ENCODE peak calls at places on chromosome 6, in five cellular contexts. U is lower lobe of right lung, X is mesenchymal stem cell, Z is HCT116, G is PC-3. M is an unnamed sample. For H3K36me3 and H3K9me3, the result is how much of the 10 kb centered on the place peaks cover.

GRCh38 chr6:137237413-137238170 is 18.4 kb upstream of the IFNGR1 start:
- DNase-seq in U (no peak), X (peak), Z (no peak), G (peak), M (no peak)

GRCh38 chr6:128759447-128759846 is 123.5 kb upstream of the LAMA2 start:
- DNase-seq in U (no peak), X (no peak), Z (no peak), G (no peak), M (no peak)

GRCh38 chr6:102813489-102814275 is 1420.2 kb downstream of the GRIK2 start:
- DNase-seq in U (no peak), X (no peak), Z (peak), G (peak), M (no peak)

GRCh38 chr6:1624071-1624847 is 14.5 kb downstream of the FOXC1 start:
- DNase-seq in U (peak), X (no peak), Z (no peak), G (no peak), M (no peak)

GRCh38 chr6:18330548-18331066 is 56.5 kb upstream of the RNF144B start:
- DNase-seq in U (no peak), X (no peak), Z (no peak), G (no peak), M (no peak)

GRCh38 chr6:111228094-111228493 is 140.8 kb downstream of the SLC16A10 start:
- DNase-seq in U (no peak), X (no peak), Z (no peak), G (no peak), M (no peak)

GRCh38 chr6:19569563-19569962 is 267.6 kb upstream of the ID4 start:
- DNase-seq in U (no peak), X (no peak), Z (no peak), G (no peak), M (no peak)

GRCh38 chr6:43016935-43017334 is 2.9 kb downstream of the KLHDC3 start:
- DNase-seq in U (no peak), X (no peak), Z (no peak), G (no peak), M (no peak)

GRCh38 chr6:16973071-16973470 is 128.8 kb upstream of the STMND1 start:
- DNase-seq in U (no peak), X (no peak), Z (no peak), G (no peak), M (no peak)

GRCh38 chr6:21900730-21901129 is 307.2 kb downstream of the SOX4 start:
- DNase-seq in U (no peak), X (peak), Z (no peak), G (peak), M (no peak)

GRCh38 chr6:87264481-87264880 is 57.9 kb upstream of the SMIM8 start:
- DNase-seq in U (no peak), X (no peak), Z (no peak), G (no peak), M (no peak)

GRCh38 chr6:4913705-4914411 is 90.0 kb downstream of the RPP40 start:
- DNase-seq in U (no peak), X (peak), Z (no peak), G (peak), M (no peak)

GRCh38 chr6:35185302-35185681 is 28.5 kb upstream of the SCUBE3 start:
- DNase-seq in U (peak), X (peak), Z (no peak), G (peak), M (no peak)

GRCh38 chr6:25058387-25058786 is 122.6 kb upstream of the RIPOR2 start:
- DNase-seq in U (no peak), X (no peak), Z (no peak), G (no peak), M (no peak)

GRCh38 chr6:38502423-38502822 is 137.3 kb downstream of the BTBD9 start:
- DNase-seq in U (no peak), X (no peak), Z (no peak), G (no peak), M (no peak)

GRCh38 chr6:143405381-143406154 is 44.9 kb downstream of the ADAT2 start:
- DNase-seq in U (no peak), X (peak), Z (no peak), G (peak), M (no peak)

GRCh38 chr6:45072673-45073072 is 255.5 kb upstream of the RUNX2 start:
- DNase-seq in U (no peak), X (no peak), Z (no peak), G (no peak), M (no peak)

GRCh38 chr6:107704377-107705013 is 119.6 kb downstream of the SCML4 start:
- DNase-seq in U (no peak), X (peak), Z (peak), G (peak), M (no peak)

GRCh38 chr6:127980996-127981395 is 80.1 kb upstream of the THEMIS start:
- DNase-seq in U (no peak), X (no peak), Z (no peak), G (no peak), M (no peak)

GRCh38 chr6:134813146-134813545 is 136.8 kb downstream of the ALDH8A1 start:
- DNase-seq in U (no peak), X (no peak), Z (no peak), G (peak), M (no peak)

GRCh38 chr6:38443341-38443740 is 196.4 kb downstream of the BTBD9 start:
- DNase-seq in U (no peak), X (peak), Z (no peak), G (no peak), M (no peak)

GRCh38 chr6:52640170-52640569 is 30.7 kb upstream of the TMEM14A start:
- DNase-seq in U (no peak), X (no peak), Z (no peak), G (no peak), M (no peak)

GRCh38 chr6:40997256-40997957 is 41.6 kb downstream of the UNC5CL start:
- DNase-seq in U (no peak), X (peak), Z (peak), G (peak), M (no peak)

GRCh38 chr6:166435574-166435973 is 52.8 kb upstream of the MPC1 start:
- DNase-seq in U (no peak), X (no peak), Z (no peak), G (no peak), M (peak)

GRCh38 chr6:160388922-160389321 is 40.7 kb downstream of the SLC22A3 start:
- DNase-seq in U (no peak), X (no peak), Z (no peak), G (no peak), M (no peak)

GRCh38 chr6:96015321-96015790 is 418 bp upstream of the FUT9 start:
- DNase-seq in U (no peak), X (no peak), Z (no peak), G (no peak), M (no peak)

GRCh38 chr6:24865161-24865560 is 66.4 kb upstream of the ARMH2 start:
- DNase-seq in U (no peak), X (no peak), Z (no peak), G (no peak), M (no peak)

GRCh38 chr6:29559524-29560287 is at the start of gene UBD:
- DNase-seq in U (no peak), X (no peak), Z (no peak), G (no peak), M (no peak)
- H3K4me3 ChIP-seq in U (no peak), X (no peak), Z (no peak), G (no peak), M (no peak)

GRCh38 chr6:39870950-39871349 is 63.3 kb downstream of the MOCS1 start:
- DNase-seq in U (no peak), X (no peak), Z (no peak), G (no peak), M (no peak)
- H3K36me3 ChIP-seq in U (half or more), X (half or more), Z (under half), G (under half), M (under half)

DNA sequence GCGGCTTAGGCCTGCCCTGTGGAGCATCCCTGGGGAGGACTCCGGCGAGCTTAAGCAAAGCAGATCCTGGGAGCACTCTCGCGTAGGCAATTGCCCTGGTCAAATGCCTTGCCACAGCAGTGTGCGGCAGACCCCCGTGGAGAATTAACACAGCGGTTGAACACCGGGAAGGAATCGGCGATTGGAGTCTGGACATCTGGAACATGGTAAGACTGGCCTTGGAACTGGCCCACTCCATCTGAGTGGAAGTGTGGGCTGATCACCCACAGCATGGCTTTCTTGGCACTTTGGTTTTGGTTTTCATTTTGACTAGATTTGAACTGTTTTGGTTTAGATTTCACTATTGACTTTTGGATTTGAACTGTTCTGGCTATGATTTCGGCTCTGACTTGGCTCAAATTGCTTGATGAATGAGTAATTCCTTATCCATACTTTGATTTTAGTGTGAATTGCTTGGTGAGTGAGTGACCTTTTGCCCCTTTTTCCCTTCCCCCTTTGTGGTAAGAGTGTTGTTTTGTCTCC is 300.7 kb downstream of the RNGTT start:
- DNase-seq in U (no peak), X (no peak), Z (no peak), G (no peak), M (no peak)
- H3K9me3 ChIP-seq in U (under half), X (under half), Z (under half), G (under half), M (under half)

GRCh38 chr6:72464791-72465691 is 156.8 kb upstream of the KCNQ5 start:
- DNase-seq in U (no peak), X (peak), Z (no peak), G (peak), M (no peak)

GRCh38 chr6:72461144-72461543 is 160.7 kb upstream of the KCNQ5 start:
- DNase-seq in U (no peak), X (no peak), Z (no peak), G (no peak), M (no peak)

GRCh38 chr6:72464246-72464645 is 157.6 kb upstream of the KCNQ5 start:
- DNase-seq in U (no peak), X (no peak), Z (no peak), G (no peak), M (no peak)

GRCh38 chr6:72466471-72466870 is 155.4 kb upstream of the KCNQ5 start:
- DNase-seq in U (no peak), X (no peak), Z (no peak), G (no peak), M (no peak)

GRCh38 chr6:72466971-72467566 is 154.8 kb upstream of the KCNQ5 start:
- DNase-seq in U (no peak), X (no peak), Z (no peak), G (no peak), M (no peak)
- H3K4me3 ChIP-seq in U (no peak), X (no peak), Z (no peak), G (no peak), M (no peak)

DNA sequence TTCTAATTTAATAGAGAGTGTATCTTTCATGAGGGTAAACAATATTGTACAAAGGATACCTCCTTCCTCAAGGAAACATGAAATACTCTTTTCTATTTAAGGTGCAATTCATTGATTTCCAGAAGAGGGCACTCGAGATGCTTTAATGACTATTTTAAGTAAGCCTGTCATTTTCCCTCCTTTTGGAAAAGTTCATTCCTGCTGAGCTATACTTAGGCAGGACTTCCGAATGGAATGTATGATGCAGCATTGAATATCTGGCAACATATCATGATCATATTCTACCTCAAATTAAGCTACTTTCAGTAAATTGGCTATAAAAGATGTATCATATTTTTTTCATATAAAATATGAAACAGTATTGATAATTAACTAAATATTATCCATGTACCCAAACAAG is 5.0 kb downstream of the DST start:
- DNase-seq in U (no peak), X (peak), Z (peak), G (peak), M (no peak)
- H3K36me3 ChIP-seq in U (half or more), X (under half), Z (under half), G (under half), M (under half)

GRCh38 chr6:118444796-118445195 is 103.3 kb upstream of the PLN start:
- DNase-seq in U (no peak), X (no peak), Z (no peak), G (no peak), M (no peak)
- H3K9me3 ChIP-seq in U (under half), X (half or more), Z (under half), G (under half), M (under half)

GRCh38 chr6:158233214-158233795 is 65.2 kb downstream of the GTF2H5 start:
- DNase-seq in U (no peak), X (no peak), Z (no peak), G (peak), M (no peak)

GRCh38 chr6:158231551-158232444 is 63.6 kb downstream of the GTF2H5 start:
- DNase-seq in U (peak), X (peak), Z (no peak), G (peak), M (peak)

GRCh38 chr6:158229823-158230222 is 61.7 kb downstream of the GTF2H5 start:
- DNase-seq in U (no peak), X (no peak), Z (no peak), G (no peak), M (no peak)

GRCh38 chr6:158230967-158231550 is 62.9 kb downstream of the GTF2H5 start:
- DNase-seq in U (no peak), X (no peak), Z (no peak), G (no peak), M (no peak)

GRCh38 chr6:158232445-158233213 is 64.5 kb downstream of the GTF2H5 start:
- DNase-seq in U (peak), X (peak), Z (no peak), G (peak), M (peak)
- H3K4me3 ChIP-seq in U (peak), X (peak), Z (peak), G (peak), M (peak)

GRCh38 chr6:50091641-50092040 is 41.9 kb upstream of the DEFB112 start:
- DNase-seq in U (no peak), X (no peak), Z (no peak), G (peak), M (no peak)
- H3K36me3 ChIP-seq in U (under half), X (under half), Z (under half), G (under half), M (under half)

GRCh38 chr6:167493961-167494697 is 169.2 kb downstream of the TTLL2 start:
- DNase-seq in U (no peak), X (no peak), Z (no peak), G (no peak), M (no peak)
- H3K9me3 ChIP-seq in U (under half), X (under half), Z (under half), G (under half), M (under half)

GRCh38 chr6:11215773-11216172 is 16.7 kb downstream of the NEDD9 start:
- DNase-seq in U (no peak), X (no peak), Z (no peak), G (no peak), M (no peak)

GRCh38 chr6:11214911-11215310 is 17.6 kb downstream of the NEDD9 start:
- DNase-seq in U (no peak), X (no peak), Z (no peak), G (no peak), M (no peak)

GRCh38 chr6:11212625-11213024 is 19.8 kb downstream of the NEDD9 start:
- DNase-seq in U (no peak), X (peak), Z (no peak), G (peak), M (no peak)

GRCh38 chr6:11213305-11214106 is 19.0 kb downstream of the NEDD9 start:
- DNase-seq in U (no peak), X (no peak), Z (no peak), G (no peak), M (no peak)

GRCh38 chr6:11214438-11214837 is 18.0 kb downstream of the NEDD9 start:
- DNase-seq in U (no peak), X (no peak), Z (no peak), G (no peak), M (no peak)
- H3K4me3 ChIP-seq in U (no peak), X (no peak), Z (no peak), G (no peak), M (no peak)

M was measured in CD8-positive, alpha-beta memory T cell.